ENCODE peak calls at places on chromosomes 7 and 10, in eight cellular contexts. One of them, this sample, is unnamed.

GRCh38 chr10:119461923-119462322 is 80.6 kb downstream of the RGS10 start:
- DNase-seq in transverse colon: no peak
- DNase-seq in substantia nigra: no peak
- DNase-seq in stimulated activated CD4-positive, alpha-beta T cell treated with anti-CD3 and anti-CD28 coated beads, Interleukin-2, amount 100 ng/mL, for 48 hours: no peak
- DNase-seq in NCI-H1694 treated with DMSO at 0.1 percent for 48 hours: no peak
- DNase-seq in tibial nerve: no peak
- DNase-seq in HuH-7: no peak
- DNase-seq in GM19239: no peak
- DNase-seq in this sample: no peak

GRCh38 chr7:24972991-24973390 is 7.0 kb downstream of the OSBPL3 start:
- DNase-seq in NCI-H1694 treated with DMSO at 0.1 percent for 48 hours: no peak
- DNase-seq in tibial nerve: no peak
- DNase-seq in transverse colon: no peak
- DNase-seq in stimulated activated CD4-positive, alpha-beta T cell treated with anti-CD3 and anti-CD28 coated beads, Interleukin-2, amount 100 ng/mL, for 48 hours: no peak
- DNase-seq in GM19239: no peak
- DNase-seq in HuH-7: no peak
- DNase-seq in substantia nigra: no peak
- DNase-seq in this sample: peak

GRCh38 chr7:116570306-116570705 is 45.5 kb downstream of the CAV1 start:
- DNase-seq in NCI-H1694 treated with DMSO at 0.1 percent for 48 hours: no peak
- DNase-seq in tibial nerve: no peak
- DNase-seq in transverse colon: no peak
- DNase-seq in substantia nigra: no peak
- DNase-seq in GM19239: no peak
- DNase-seq in HuH-7: no peak
- DNase-seq in stimulated activated CD4-positive, alpha-beta T cell treated with anti-CD3 and anti-CD28 coated beads, Interleukin-2, amount 100 ng/mL, for 48 hours: no peak
- DNase-seq in this sample: peak

GRCh38 chr10:58897708-58898107 is 278.7 kb upstream of the PHYHIPL start:
- DNase-seq in substantia nigra: no peak
- DNase-seq in GM19239: no peak
- DNase-seq in NCI-H1694 treated with DMSO at 0.1 percent for 48 hours: no peak
- DNase-seq in stimulated activated CD4-positive, alpha-beta T cell treated with anti-CD3 and anti-CD28 coated beads, Interleukin-2, amount 100 ng/mL, for 48 hours: no peak
- DNase-seq in transverse colon: no peak
- DNase-seq in tibial nerve: no peak
- DNase-seq in HuH-7: no peak
- DNase-seq in this sample: no peak

GRCh38 chr7:81478664-81479063 is 291.2 kb downstream of the HGF start:
- DNase-seq in substantia nigra: no peak
- DNase-seq in transverse colon: peak
- DNase-seq in NCI-H1694 treated with DMSO at 0.1 percent for 48 hours: no peak
- DNase-seq in stimulated activated CD4-positive, alpha-beta T cell treated with anti-CD3 and anti-CD28 coated beads, Interleukin-2, amount 100 ng/mL, for 48 hours: no peak
- DNase-seq in tibial nerve: no peak
- DNase-seq in HuH-7: peak
- DNase-seq in GM19239: no peak
- DNase-seq in this sample: no peak

GRCh38 chr10:51700228-51700835 is 937 bp upstream of the CSTF2T start:
- DNase-seq in HuH-7: no peak
- DNase-seq in substantia nigra: no peak
- DNase-seq in transverse colon: peak
- DNase-seq in GM19239: no peak
- DNase-seq in stimulated activated CD4-positive, alpha-beta T cell treated with anti-CD3 and anti-CD28 coated beads, Interleukin-2, amount 100 ng/mL, for 48 hours: no peak
- DNase-seq in NCI-H1694 treated with DMSO at 0.1 percent for 48 hours: no peak
- DNase-seq in tibial nerve: peak
- DNase-seq in this sample: no peak

GRCh38 chr10:110226926-110227641 is 19.7 kb downstream of the MXI1 start:
- DNase-seq in HuH-7: peak
- DNase-seq in transverse colon: peak
- DNase-seq in stimulated activated CD4-positive, alpha-beta T cell treated with anti-CD3 and anti-CD28 coated beads, Interleukin-2, amount 100 ng/mL, for 48 hours: peak
- DNase-seq in NCI-H1694 treated with DMSO at 0.1 percent for 48 hours: peak
- DNase-seq in tibial nerve: no peak
- DNase-seq in substantia nigra: peak
- DNase-seq in GM19239: no peak
- DNase-seq in this sample: peak

GRCh38 chr7:1938788-1939433 is 268.8 kb downstream of the ELFN1 start:
- DNase-seq in GM19239: no peak
- DNase-seq in tibial nerve: no peak
- DNase-seq in NCI-H1694 treated with DMSO at 0.1 percent for 48 hours: no peak
- DNase-seq in substantia nigra: no peak
- DNase-seq in HuH-7: no peak
- DNase-seq in transverse colon: no peak
- DNase-seq in stimulated activated CD4-positive, alpha-beta T cell treated with anti-CD3 and anti-CD28 coated beads, Interleukin-2, amount 100 ng/mL, for 48 hours: no peak
- DNase-seq in this sample: peak

GRCh38 chr7:103928581-103928980 is 60.9 kb downstream of the RELN start:
- DNase-seq in NCI-H1694 treated with DMSO at 0.1 percent for 48 hours: no peak
- DNase-seq in HuH-7: no peak
- DNase-seq in GM19239: no peak
- DNase-seq in tibial nerve: no peak
- DNase-seq in stimulated activated CD4-positive, alpha-beta T cell treated with anti-CD3 and anti-CD28 coated beads, Interleukin-2, amount 100 ng/mL, for 48 hours: no peak
- DNase-seq in substantia nigra: no peak
- DNase-seq in transverse colon: no peak
- DNase-seq in this sample: no peak

GRCh38 chr10:98433881-98434732 is 12.6 kb downstream of the HPS1 start:
- DNase-seq in GM19239: no peak
- DNase-seq in stimulated activated CD4-positive, alpha-beta T cell treated with anti-CD3 and anti-CD28 coated beads, Interleukin-2, amount 100 ng/mL, for 48 hours: no peak
- DNase-seq in substantia nigra: no peak
- DNase-seq in HuH-7: no peak
- DNase-seq in tibial nerve: no peak
- DNase-seq in NCI-H1694 treated with DMSO at 0.1 percent for 48 hours: no peak
- DNase-seq in transverse colon: no peak
- DNase-seq in this sample: peak

GRCh38 chr7:132901241-132901640 is 180.6 kb downstream of the CHCHD3 start:
- DNase-seq in NCI-H1694 treated with DMSO at 0.1 percent for 48 hours: no peak
- DNase-seq in substantia nigra: no peak
- DNase-seq in HuH-7: no peak
- DNase-seq in stimulated activated CD4-positive, alpha-beta T cell treated with anti-CD3 and anti-CD28 coated beads, Interleukin-2, amount 100 ng/mL, for 48 hours: no peak
- DNase-seq in tibial nerve: no peak
- DNase-seq in GM19239: no peak
- DNase-seq in transverse colon: no peak
- DNase-seq in this sample: peak

GRCh38 chr7:351256-351655 is 61.3 kb downstream of the FOXL3 start:
- DNase-seq in substantia nigra: no peak
- DNase-seq in GM19239: no peak
- DNase-seq in stimulated activated CD4-positive, alpha-beta T cell treated with anti-CD3 and anti-CD28 coated beads, Interleukin-2, amount 100 ng/mL, for 48 hours: peak
- DNase-seq in HuH-7: no peak
- DNase-seq in tibial nerve: no peak
- DNase-seq in NCI-H1694 treated with DMSO at 0.1 percent for 48 hours: no peak
- DNase-seq in transverse colon: no peak
- DNase-seq in this sample: no peak

GRCh38 chr10:10149899-10150298 is 867.8 kb upstream of the CELF2 start:
- DNase-seq in HuH-7: no peak
- DNase-seq in stimulated activated CD4-positive, alpha-beta T cell treated with anti-CD3 and anti-CD28 coated beads, Interleukin-2, amount 100 ng/mL, for 48 hours: no peak
- DNase-seq in tibial nerve: no peak
- DNase-seq in NCI-H1694 treated with DMSO at 0.1 percent for 48 hours: no peak
- DNase-seq in GM19239: no peak
- DNase-seq in substantia nigra: no peak
- DNase-seq in transverse colon: no peak
- DNase-seq in this sample: no peak

GRCh38 chr10:46550076-46550790 is 6.2 kb downstream of the GPRIN2 start:
- DNase-seq in GM19239: no peak
- DNase-seq in stimulated activated CD4-positive, alpha-beta T cell treated with anti-CD3 and anti-CD28 coated beads, Interleukin-2, amount 100 ng/mL, for 48 hours: no peak
- DNase-seq in transverse colon: peak
- DNase-seq in HuH-7: no peak
- DNase-seq in tibial nerve: no peak
- DNase-seq in NCI-H1694 treated with DMSO at 0.1 percent for 48 hours: no peak
- DNase-seq in substantia nigra: no peak
- DNase-seq in this sample: no peak

GRCh38 chr7:2403718-2404648 is 572 bp downstream of the CHST12 start:
- DNase-seq in transverse colon: peak
- DNase-seq in HuH-7: peak
- DNase-seq in GM19239: no peak
- DNase-seq in NCI-H1694 treated with DMSO at 0.1 percent for 48 hours: no peak
- DNase-seq in tibial nerve: no peak
- DNase-seq in substantia nigra: peak
- DNase-seq in stimulated activated CD4-positive, alpha-beta T cell treated with anti-CD3 and anti-CD28 coated beads, Interleukin-2, amount 100 ng/mL, for 48 hours: no peak
- DNase-seq in this sample: peak

GRCh38 chr10:129771576-129772471 is 192.2 kb downstream of the EBF3 start:
- DNase-seq in NCI-H1694 treated with DMSO at 0.1 percent for 48 hours: no peak
- DNase-seq in HuH-7: no peak
- DNase-seq in transverse colon: peak
- DNase-seq in GM19239: no peak
- DNase-seq in tibial nerve: no peak
- DNase-seq in substantia nigra: no peak
- DNase-seq in stimulated activated CD4-positive, alpha-beta T cell treated with anti-CD3 and anti-CD28 coated beads, Interleukin-2, amount 100 ng/mL, for 48 hours: no peak
- DNase-seq in this sample: no peak

GRCh38 chr7:95690367-95690947 is 81.9 kb upstream of the DYNC1I1 start:
- DNase-seq in substantia nigra: no peak
- DNase-seq in tibial nerve: no peak
- DNase-seq in transverse colon: no peak
- DNase-seq in GM19239: no peak
- DNase-seq in stimulated activated CD4-positive, alpha-beta T cell treated with anti-CD3 and anti-CD28 coated beads, Interleukin-2, amount 100 ng/mL, for 48 hours: peak
- DNase-seq in HuH-7: no peak
- DNase-seq in NCI-H1694 treated with DMSO at 0.1 percent for 48 hours: peak
- DNase-seq in this sample: peak

GRCh38 chr7:92567460-92567859 is 22.7 kb downstream of the FAM133B start:
- DNase-seq in HuH-7: no peak
- DNase-seq in GM19239: no peak
- DNase-seq in substantia nigra: no peak
- DNase-seq in stimulated activated CD4-positive, alpha-beta T cell treated with anti-CD3 and anti-CD28 coated beads, Interleukin-2, amount 100 ng/mL, for 48 hours: no peak
- DNase-seq in tibial nerve: no peak
- DNase-seq in transverse colon: no peak
- DNase-seq in NCI-H1694 treated with DMSO at 0.1 percent for 48 hours: no peak
- DNase-seq in this sample: peak

GRCh38 chr7:107168233-107169119 is at the start of gene HBP1:
- DNase-seq in HuH-7: peak
- DNase-seq in NCI-H1694 treated with DMSO at 0.1 percent for 48 hours: peak
- DNase-seq in substantia nigra: peak
- DNase-seq in tibial nerve: peak
- DNase-seq in transverse colon: peak
- DNase-seq in stimulated activated CD4-positive, alpha-beta T cell treated with anti-CD3 and anti-CD28 coated beads, Interleukin-2, amount 100 ng/mL, for 48 hours: peak
- DNase-seq in GM19239: peak
- DNase-seq in this sample: peak

GRCh38 chr7:25716421-25716820 is 435.6 kb upstream of the NFE2L3 start:
- DNase-seq in HuH-7: no peak
- DNase-seq in GM19239: no peak
- DNase-seq in stimulated activated CD4-positive, alpha-beta T cell treated with anti-CD3 and anti-CD28 coated beads, Interleukin-2, amount 100 ng/mL, for 48 hours: no peak
- DNase-seq in tibial nerve: no peak
- DNase-seq in transverse colon: no peak
- DNase-seq in NCI-H1694 treated with DMSO at 0.1 percent for 48 hours: no peak
- DNase-seq in substantia nigra: no peak
- DNase-seq in this sample: no peak

GRCh38 chr10:132225073-132225848 is 38.5 kb downstream of the DPYSL4 start:
- DNase-seq in NCI-H1694 treated with DMSO at 0.1 percent for 48 hours: no peak
- DNase-seq in GM19239: no peak
- DNase-seq in tibial nerve: no peak
- DNase-seq in stimulated activated CD4-positive, alpha-beta T cell treated with anti-CD3 and anti-CD28 coated beads, Interleukin-2, amount 100 ng/mL, for 48 hours: no peak
- DNase-seq in HuH-7: no peak
- DNase-seq in transverse colon: no peak
- DNase-seq in substantia nigra: no peak
- DNase-seq in this sample: no peak

GRCh38 chr7:123784263-123784662 is 35.5 kb upstream of the WASL start:
- DNase-seq in transverse colon: no peak
- DNase-seq in GM19239: no peak
- DNase-seq in NCI-H1694 treated with DMSO at 0.1 percent for 48 hours: no peak
- DNase-seq in tibial nerve: no peak
- DNase-seq in stimulated activated CD4-positive, alpha-beta T cell treated with anti-CD3 and anti-CD28 coated beads, Interleukin-2, amount 100 ng/mL, for 48 hours: no peak
- DNase-seq in substantia nigra: no peak
- DNase-seq in HuH-7: no peak
- DNase-seq in this sample: no peak

GRCh38 chr10:16814081-16814480 is 3.1 kb downstream of the RSU1 start:
- DNase-seq in tibial nerve: no peak
- DNase-seq in NCI-H1694 treated with DMSO at 0.1 percent for 48 hours: no peak
- DNase-seq in substantia nigra: no peak
- DNase-seq in GM19239: no peak
- DNase-seq in stimulated activated CD4-positive, alpha-beta T cell treated with anti-CD3 and anti-CD28 coated beads, Interleukin-2, amount 100 ng/mL, for 48 hours: no peak
- DNase-seq in transverse colon: no peak
- DNase-seq in HuH-7: no peak
- DNase-seq in this sample: no peak

GRCh38 chr10:34116780-34117179 is 698.3 kb downstream of the PARD3 start:
- DNase-seq in NCI-H1694 treated with DMSO at 0.1 percent for 48 hours: no peak
- DNase-seq in substantia nigra: no peak
- DNase-seq in tibial nerve: no peak
- DNase-seq in GM19239: no peak
- DNase-seq in transverse colon: no peak
- DNase-seq in HuH-7: no peak
- DNase-seq in stimulated activated CD4-positive, alpha-beta T cell treated with anti-CD3 and anti-CD28 coated beads, Interleukin-2, amount 100 ng/mL, for 48 hours: no peak
- DNase-seq in this sample: no peak

GRCh38 chr10:11742009-11742778 is at the start of gene ECHDC3:
- DNase-seq in transverse colon: peak
- DNase-seq in tibial nerve: no peak
- DNase-seq in stimulated activated CD4-positive, alpha-beta T cell treated with anti-CD3 and anti-CD28 coated beads, Interleukin-2, amount 100 ng/mL, for 48 hours: peak
- DNase-seq in substantia nigra: no peak
- DNase-seq in NCI-H1694 treated with DMSO at 0.1 percent for 48 hours: no peak
- DNase-seq in GM19239: peak
- DNase-seq in HuH-7: peak
- DNase-seq in this sample: peak

GRCh38 chr7:134367956-134368749 is 51.4 kb upstream of the SLC35B4 start:
- DNase-seq in substantia nigra: no peak
- DNase-seq in transverse colon: no peak
- DNase-seq in stimulated activated CD4-positive, alpha-beta T cell treated with anti-CD3 and anti-CD28 coated beads, Interleukin-2, amount 100 ng/mL, for 48 hours: no peak
- DNase-seq in HuH-7: no peak
- DNase-seq in GM19239: no peak
- DNase-seq in NCI-H1694 treated with DMSO at 0.1 percent for 48 hours: no peak
- DNase-seq in tibial nerve: no peak
- DNase-seq in this sample: peak

GRCh38 chr7:33262476-33262875 is 133.1 kb downstream of the BBS9 start:
- DNase-seq in substantia nigra: no peak
- DNase-seq in NCI-H1694 treated with DMSO at 0.1 percent for 48 hours: no peak
- DNase-seq in stimulated activated CD4-positive, alpha-beta T cell treated with anti-CD3 and anti-CD28 coated beads, Interleukin-2, amount 100 ng/mL, for 48 hours: no peak
- DNase-seq in transverse colon: no peak
- DNase-seq in GM19239: no peak
- DNase-seq in HuH-7: no peak
- DNase-seq in tibial nerve: no peak
- DNase-seq in this sample: peak

GRCh38 chr7:44977304-44977858 is 1.4 kb downstream of the MYO1G start:
- DNase-seq in stimulated activated CD4-positive, alpha-beta T cell treated with anti-CD3 and anti-CD28 coated beads, Interleukin-2, amount 100 ng/mL, for 48 hours: peak
- DNase-seq in HuH-7: no peak
- DNase-seq in transverse colon: no peak
- DNase-seq in GM19239: no peak
- DNase-seq in substantia nigra: no peak
- DNase-seq in tibial nerve: no peak
- DNase-seq in NCI-H1694 treated with DMSO at 0.1 percent for 48 hours: no peak
- DNase-seq in this sample: no peak

GRCh38 chr10:95295031-95295755 is 4.4 kb upstream of the PDLIM1 start:
- DNase-seq in NCI-H1694 treated with DMSO at 0.1 percent for 48 hours: no peak
- DNase-seq in GM19239: peak
- DNase-seq in stimulated activated CD4-positive, alpha-beta T cell treated with anti-CD3 and anti-CD28 coated beads, Interleukin-2, amount 100 ng/mL, for 48 hours: peak
- DNase-seq in substantia nigra: no peak
- DNase-seq in transverse colon: peak
- DNase-seq in HuH-7: no peak
- DNase-seq in tibial nerve: no peak
- DNase-seq in this sample: peak

GRCh38 chr7:31096198-31096881 is 44.2 kb downstream of the ADCYAP1R1 start:
- DNase-seq in tibial nerve: no peak
- DNase-seq in stimulated activated CD4-positive, alpha-beta T cell treated with anti-CD3 and anti-CD28 coated beads, Interleukin-2, amount 100 ng/mL, for 48 hours: no peak
- DNase-seq in HuH-7: no peak
- DNase-seq in NCI-H1694 treated with DMSO at 0.1 percent for 48 hours: no peak
- DNase-seq in GM19239: no peak
- DNase-seq in transverse colon: no peak
- DNase-seq in substantia nigra: no peak
- DNase-seq in this sample: no peak

GRCh38 chr7:140397784-140398750 is at the start of gene SLC37A3:
- DNase-seq in NCI-H1694 treated with DMSO at 0.1 percent for 48 hours: peak
- DNase-seq in substantia nigra: peak
- DNase-seq in stimulated activated CD4-positive, alpha-beta T cell treated with anti-CD3 and anti-CD28 coated beads, Interleukin-2, amount 100 ng/mL, for 48 hours: peak
- DNase-seq in HuH-7: peak
- DNase-seq in transverse colon: peak
- DNase-seq in tibial nerve: peak
- DNase-seq in GM19239: peak
- DNase-seq in this sample: peak

GRCh38 chr7:37376386-37376785 is 72.3 kb downstream of the ELMO1 start:
- DNase-seq in tibial nerve: no peak
- DNase-seq in stimulated activated CD4-positive, alpha-beta T cell treated with anti-CD3 and anti-CD28 coated beads, Interleukin-2, amount 100 ng/mL, for 48 hours: no peak
- DNase-seq in GM19239: no peak
- DNase-seq in HuH-7: no peak
- DNase-seq in NCI-H1694 treated with DMSO at 0.1 percent for 48 hours: no peak
- DNase-seq in transverse colon: no peak
- DNase-seq in substantia nigra: no peak
- DNase-seq in this sample: peak

GRCh38 chr7:144682581-144683280 is 153.1 kb downstream of the TPK1 start:
- DNase-seq in stimulated activated CD4-positive, alpha-beta T cell treated with anti-CD3 and anti-CD28 coated beads, Interleukin-2, amount 100 ng/mL, for 48 hours: no peak
- DNase-seq in tibial nerve: no peak
- DNase-seq in HuH-7: no peak
- DNase-seq in GM19239: no peak
- DNase-seq in transverse colon: no peak
- DNase-seq in substantia nigra: no peak
- DNase-seq in NCI-H1694 treated with DMSO at 0.1 percent for 48 hours: no peak
- DNase-seq in this sample: no peak

GRCh38 chr10:11595395-11595692 is 16.1 kb downstream of the USP6NL start:
- DNase-seq in substantia nigra: no peak
- DNase-seq in tibial nerve: no peak
- DNase-seq in GM19239: no peak
- DNase-seq in HuH-7: no peak
- DNase-seq in NCI-H1694 treated with DMSO at 0.1 percent for 48 hours: no peak
- DNase-seq in stimulated activated CD4-positive, alpha-beta T cell treated with anti-CD3 and anti-CD28 coated beads, Interleukin-2, amount 100 ng/mL, for 48 hours: no peak
- DNase-seq in transverse colon: no peak
- DNase-seq in this sample: peak